ENCODE peak calls at places on chromosomes 6 and 20, in seven cellular contexts. F is T-helper 17 cell, I is posterior cingulate gyrus, E is activated T-helper 1 cell treated with Interleukin-2 at 50 U/mL for 16 hours, V is progenitor cell of endocrine pancreas, M is T-helper 2 cell, S is neural progenitor cell. O is an unnamed sample.

GRCh38 chr6:88105741-88106340 is 58.2 kb downstream of the SPACA1 start:
- DNase-seq in F (no peak), I (no peak), E (no peak), V (no peak), M (no peak), S (no peak), O (no peak)

GRCh38 chr20:6185268-6185667 is 62.4 kb upstream of the FERMT1 start:
- DNase-seq in F (no peak), I (no peak), E (no peak), V (no peak), M (no peak), S (peak), O (no peak)

GRCh38 chr6:138545621-138545980 is 46.3 kb upstream of the NHSL1 start:
- DNase-seq in F (no peak), I (peak), E (no peak), V (no peak), M (no peak), S (peak), O (peak)

GRCh38 chr6:159038914-159039884 is 5.6 kb downstream of the TAGAP start:
- DNase-seq in F (no peak), I (no peak), E (no peak), V (no peak), M (no peak), S (no peak), O (no peak)

GRCh38 chr6:106159531-106159940 is 73.4 kb downstream of the PRDM1 start:
- DNase-seq in F (no peak), I (peak), E (no peak), V (no peak), M (no peak), S (no peak), O (no peak)

GRCh38 chr20:1334370-1334731 is 5.4 kb upstream of the SDCBP2 start:
- DNase-seq in F (no peak), I (no peak), E (no peak), V (no peak), M (no peak), S (no peak), O (no peak)

GRCh38 chr6:70381436-70381786 is 31.9 kb upstream of the FAM135A start:
- DNase-seq in F (no peak), I (no peak), E (no peak), V (no peak), M (no peak), S (no peak), O (no peak)

GRCh38 chr6:167799033-167799933 is 27.4 kb upstream of the AFDN start:
- DNase-seq in F (no peak), I (peak), E (no peak), V (no peak), M (no peak), S (no peak), O (no peak)

GRCh38 chr6:31738048-31738979 is 1.5 kb upstream of the MSH5 start:
- DNase-seq in F (peak), I (no peak), E (peak), V (no peak), M (peak), S (no peak), O (no peak)

GRCh38 chr20:6583134-6583738 is 184.2 kb upstream of the BMP2 start:
- DNase-seq in F (no peak), I (peak), E (no peak), V (peak), M (no peak), S (peak), O (peak)

GRCh38 chr6:51960419-51960818 is 127.0 kb downstream of the PKHD1 start:
- DNase-seq in F (no peak), I (no peak), E (no peak), V (no peak), M (no peak), S (no peak), O (no peak)

GRCh38 chr20:361562-361961 is 14.7 kb downstream of the NRSN2 start:
- DNase-seq in F (no peak), I (peak), E (no peak), V (no peak), M (no peak), S (no peak), O (no peak)

O was measured in neural crest cell.